ENCODE peak calls at places on chromosomes 1 and 21, in six cellular contexts. One of them, this sample, is unnamed.

GRCh38 chr1:221696740-221697461 is 45.0 kb downstream of the DUSP10 start:
- DNase-seq in GM23338: no peak
- DNase-seq in MM.1S: no peak
- DNase-seq in OCI-LY7: no peak
- DNase-seq in GM23248: no peak
- DNase-seq in PC-3: no peak
- DNase-seq in this sample: no peak

GRCh38 chr1:182442333-182442732 is 7.6 kb upstream of the RGSL1 start:
- DNase-seq in PC-3: no peak
- DNase-seq in OCI-LY7: no peak
- DNase-seq in MM.1S: no peak
- DNase-seq in GM23338: no peak
- DNase-seq in GM23248: no peak
- DNase-seq in this sample: no peak

GRCh38 chr1:41661428-41662060 is 177.1 kb upstream of the EDN2 start:
- DNase-seq in GM23248: peak; percentile 58
- DNase-seq in MM.1S: no peak
- DNase-seq in GM23338: peak; percentile 25
- DNase-seq in PC-3: no peak
- DNase-seq in OCI-LY7: no peak
- DNase-seq in this sample: no peak

GRCh38 chr1:56188216-56188615 is 391.1 kb downstream of the PLPP3 start:
- DNase-seq in GM23338: no peak
- DNase-seq in OCI-LY7: no peak
- DNase-seq in PC-3: no peak
- DNase-seq in MM.1S: no peak
- DNase-seq in GM23248: no peak
- DNase-seq in this sample: no peak

GRCh38 chr1:39332291-39332690 is 127.8 kb downstream of the MACF1 start:
- DNase-seq in MM.1S: no peak
- DNase-seq in GM23248: peak; percentile 43
- DNase-seq in PC-3: no peak
- DNase-seq in GM23338: no peak
- DNase-seq in OCI-LY7: no peak
- DNase-seq in this sample: no peak

GRCh38 chr1:76336951-76337371 is 262.4 kb downstream of the ST6GALNAC3 start:
- DNase-seq in GM23248: peak; percentile 96
- DNase-seq in GM23338: peak; percentile 39
- DNase-seq in OCI-LY7: peak; percentile 5
- DNase-seq in PC-3: no peak
- DNase-seq in MM.1S: no peak
- DNase-seq in this sample: no peak

GRCh38 chr1:23202263-23202749 is 15.0 kb downstream of the HTR1D start:
- DNase-seq in OCI-LY7: no peak
- DNase-seq in MM.1S: peak; percentile 40
- DNase-seq in GM23248: peak; percentile 61
- DNase-seq in GM23338: no peak
- DNase-seq in PC-3: peak; percentile 61
- DNase-seq in this sample: no peak

GRCh38 chr1:52551476-52552235 is 1.2 kb downstream of the TUT4 start:
- DNase-seq in OCI-LY7: peak; percentile 43
- DNase-seq in GM23338: peak; percentile 39
- DNase-seq in GM23248: peak; percentile 68
- DNase-seq in MM.1S: peak; percentile 40
- DNase-seq in PC-3: peak; percentile 51
- DNase-seq in this sample: no peak

GRCh38 chr1:20430355-20431290 is 55.4 kb downstream of the CAMK2N1 start:
- DNase-seq in GM23338: peak; percentile 87
- DNase-seq in MM.1S: no peak
- DNase-seq in PC-3: peak; percentile 47
- DNase-seq in GM23248: peak; percentile 46
- DNase-seq in OCI-LY7: peak; percentile 75
- DNase-seq in this sample: no peak

GRCh38 chr1:60813051-60813450 is 269.3 kb upstream of the NFIA start:
- DNase-seq in PC-3: no peak
- DNase-seq in OCI-LY7: no peak
- DNase-seq in MM.1S: no peak
- DNase-seq in GM23338: no peak
- DNase-seq in GM23248: no peak
- DNase-seq in this sample: no peak

GRCh38 chr1:156106624-156107488 is 7.7 kb upstream of the LMNA start:
- DNase-seq in MM.1S: no peak
- DNase-seq in GM23338: peak; percentile 92
- DNase-seq in PC-3: peak; percentile 39
- DNase-seq in GM23248: peak; percentile 77
- DNase-seq in OCI-LY7: no peak
- DNase-seq in this sample: no peak

GRCh38 chr1:10387611-10388386 is 11.1 kb upstream of the PGD start:
- DNase-seq in GM23338: peak; percentile 50
- DNase-seq in MM.1S: peak; percentile 11
- DNase-seq in GM23248: peak; percentile 67
- DNase-seq in PC-3: peak; percentile 77
- DNase-seq in OCI-LY7: peak; percentile 78
- DNase-seq in this sample: peak; percentile 63

GRCh38 chr1:227299238-227299637 is 19.1 kb downstream of the CDC42BPA start:
- DNase-seq in OCI-LY7: no peak
- DNase-seq in GM23248: peak; percentile 64
- DNase-seq in MM.1S: no peak
- DNase-seq in GM23338: no peak
- DNase-seq in PC-3: peak; percentile 49
- DNase-seq in this sample: peak; percentile 64

GRCh38 chr1:164155337-164155850 is 403.6 kb upstream of the PBX1 start:
- DNase-seq in GM23248: no peak
- DNase-seq in GM23338: no peak
- DNase-seq in PC-3: no peak
- DNase-seq in MM.1S: no peak
- DNase-seq in OCI-LY7: no peak
- DNase-seq in this sample: no peak

GRCh38 chr1:162193201-162193600 is 123.7 kb downstream of the NOS1AP start:
- DNase-seq in PC-3: no peak
- DNase-seq in GM23338: no peak
- DNase-seq in OCI-LY7: no peak
- DNase-seq in MM.1S: no peak
- DNase-seq in GM23248: no peak
- DNase-seq in this sample: no peak

GRCh38 chr1:205961405-205961804 is 18.1 kb upstream of the SLC26A9 start:
- DNase-seq in GM23338: no peak
- DNase-seq in GM23248: peak; percentile 45
- DNase-seq in OCI-LY7: no peak
- DNase-seq in MM.1S: peak; percentile 46
- DNase-seq in PC-3: no peak
- DNase-seq in this sample: peak; percentile 39

GRCh38 chr1:181112071-181112929 is 23.8 kb downstream of the IER5 start:
- DNase-seq in GM23248: peak; percentile 99
- DNase-seq in PC-3: peak; percentile 97
- DNase-seq in GM23338: no peak
- DNase-seq in OCI-LY7: no peak
- DNase-seq in MM.1S: no peak
- DNase-seq in this sample: peak; percentile 94

GRCh38 chr1:226064168-226064815 is 1.8 kb downstream of the H3-3A start:
- DNase-seq in PC-3: peak; percentile 57
- DNase-seq in MM.1S: peak; percentile 42
- DNase-seq in GM23338: no peak
- DNase-seq in GM23248: peak; percentile 53
- DNase-seq in OCI-LY7: peak; percentile 45
- DNase-seq in this sample: no peak

GRCh38 chr1:57572016-57572415 is 148.2 kb upstream of the DAB1 start:
- DNase-seq in PC-3: no peak
- DNase-seq in GM23338: no peak
- DNase-seq in GM23248: no peak
- DNase-seq in MM.1S: peak; percentile 77
- DNase-seq in OCI-LY7: no peak
- DNase-seq in this sample: no peak

GRCh38 chr1:228206582-228207351 is 1.1 kb upstream of the OBSCN start:
- DNase-seq in OCI-LY7: no peak
- DNase-seq in GM23338: no peak
- DNase-seq in MM.1S: no peak
- DNase-seq in GM23248: no peak
- DNase-seq in PC-3: no peak
- DNase-seq in this sample: no peak

GRCh38 chr1:234214129-234214910 is 158.9 kb upstream of the COA6 start:
- DNase-seq in OCI-LY7: no peak
- DNase-seq in MM.1S: no peak
- DNase-seq in GM23338: peak; percentile 74
- DNase-seq in GM23248: peak; percentile 63
- DNase-seq in PC-3: peak; percentile 54
- DNase-seq in this sample: no peak

GRCh38 chr1:234214911-234215892 is 158.1 kb upstream of the COA6 start:
- DNase-seq in GM23338: peak; percentile 76
- DNase-seq in MM.1S: no peak
- DNase-seq in PC-3: no peak
- DNase-seq in OCI-LY7: no peak
- DNase-seq in GM23248: no peak
- DNase-seq in this sample: peak; percentile 78

GRCh38 chr1:234212764-234213406 is 160.4 kb upstream of the COA6 start:
- DNase-seq in PC-3: peak; percentile 73
- DNase-seq in MM.1S: peak; percentile 39
- DNase-seq in GM23248: peak; percentile 53
- DNase-seq in GM23338: peak; percentile 84
- DNase-seq in OCI-LY7: peak; percentile 15
- DNase-seq in this sample: no peak

GRCh38 chr1:234216116-234216703 is 157.0 kb upstream of the COA6 start:
- DNase-seq in MM.1S: peak; percentile 21
- DNase-seq in OCI-LY7: no peak
- DNase-seq in PC-3: no peak
- DNase-seq in GM23338: no peak
- DNase-seq in GM23248: no peak
- DNase-seq in this sample: no peak

DNA sequence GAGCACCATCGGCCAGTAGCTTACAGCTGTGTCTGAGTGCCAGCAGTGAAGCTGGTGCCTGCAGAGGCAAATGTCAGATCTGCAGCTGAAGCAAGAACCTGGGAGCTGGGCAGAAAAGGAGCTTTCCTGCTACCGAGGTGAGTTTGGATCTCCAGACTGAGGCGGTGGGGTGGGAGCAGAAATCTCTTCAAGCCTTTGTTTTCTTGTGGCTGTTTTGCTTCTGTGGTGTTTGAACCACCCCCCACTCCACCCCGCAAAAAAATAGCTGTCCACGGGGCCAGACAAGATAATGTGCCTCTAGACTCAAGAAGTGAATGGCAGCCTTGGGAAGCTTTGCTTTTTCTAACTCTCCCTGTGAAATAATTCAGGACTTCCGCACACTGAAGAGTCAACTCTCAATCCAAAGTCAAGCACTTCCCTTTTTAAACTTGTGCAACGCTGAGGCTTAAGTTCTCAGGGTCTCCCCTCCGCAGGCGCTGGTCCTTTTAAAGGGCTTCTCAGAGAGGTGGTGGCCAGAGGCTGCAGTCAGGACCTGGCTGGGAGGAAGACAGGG is 159.6 kb upstream of the COA6 start:
- DNase-seq in PC-3: no peak
- DNase-seq in MM.1S: no peak
- DNase-seq in OCI-LY7: no peak
- DNase-seq in GM23338: no peak
- DNase-seq in GM23248: peak; percentile 28
- DNase-seq in this sample: no peak
- H3K9me2 ChIP-seq in PC-3: no peaks in the 10 kb centered on the region
- H3K9me2 ChIP-seq in MM.1S: no peaks in the 10 kb centered on the region
- H3K9me2 ChIP-seq in OCI-LY7: no peaks in the 10 kb centered on the region
- H3K9me2 ChIP-seq in GM23338: no peaks in the 10 kb centered on the region
- H3K9me2 ChIP-seq in GM23248: no peaks in the 10 kb centered on the region
- H3K9me2 ChIP-seq in this sample: no peaks in the 10 kb centered on the region

GRCh38 chr1:85237613-85238012 is 21.8 kb downstream of the C1orf52 start:
- DNase-seq in PC-3: no peak
- DNase-seq in GM23338: no peak
- DNase-seq in GM23248: no peak
- DNase-seq in OCI-LY7: no peak
- DNase-seq in MM.1S: no peak
- DNase-seq in this sample: no peak
- H3K27ac ChIP-seq in PC-3: no peak overlapping the region
- H3K27ac ChIP-seq in GM23338: no peak overlapping the region
- H3K27ac ChIP-seq in GM23248: no peak overlapping the region
- H3K27ac ChIP-seq in OCI-LY7: no peak overlapping the region
- H3K27ac ChIP-seq in MM.1S: no peak overlapping the region
- H3K27ac ChIP-seq in this sample: no peak overlapping the region

GRCh38 chr21:41369915-41370839 is 8.3 kb downstream of the MX2 start:
- DNase-seq in GM23248: no peak
- DNase-seq in PC-3: no peak
- DNase-seq in GM23338: peak; percentile 36
- DNase-seq in OCI-LY7: no peak
- DNase-seq in MM.1S: no peak
- DNase-seq in this sample: no peak

GRCh38 chr21:41366522-41367151 is 4.8 kb downstream of the MX2 start:
- DNase-seq in PC-3: peak; percentile 89
- DNase-seq in MM.1S: no peak
- DNase-seq in GM23248: peak; percentile 50
- DNase-seq in OCI-LY7: peak; percentile 28
- DNase-seq in GM23338: no peak
- DNase-seq in this sample: peak; percentile 94

GRCh38 chr21:41367598-41368360 is 6.0 kb downstream of the MX2 start:
- DNase-seq in PC-3: no peak
- DNase-seq in OCI-LY7: peak; percentile 90
- DNase-seq in MM.1S: no peak
- DNase-seq in GM23338: no peak
- DNase-seq in GM23248: no peak
- DNase-seq in this sample: no peak

GRCh38 chr21:41369105-41369914 is 7.5 kb downstream of the MX2 start:
- DNase-seq in GM23248: peak; percentile 19
- DNase-seq in OCI-LY7: peak; percentile 71
- DNase-seq in GM23338: peak; percentile 83
- DNase-seq in PC-3: no peak
- DNase-seq in MM.1S: no peak
- DNase-seq in this sample: no peak

DNA sequence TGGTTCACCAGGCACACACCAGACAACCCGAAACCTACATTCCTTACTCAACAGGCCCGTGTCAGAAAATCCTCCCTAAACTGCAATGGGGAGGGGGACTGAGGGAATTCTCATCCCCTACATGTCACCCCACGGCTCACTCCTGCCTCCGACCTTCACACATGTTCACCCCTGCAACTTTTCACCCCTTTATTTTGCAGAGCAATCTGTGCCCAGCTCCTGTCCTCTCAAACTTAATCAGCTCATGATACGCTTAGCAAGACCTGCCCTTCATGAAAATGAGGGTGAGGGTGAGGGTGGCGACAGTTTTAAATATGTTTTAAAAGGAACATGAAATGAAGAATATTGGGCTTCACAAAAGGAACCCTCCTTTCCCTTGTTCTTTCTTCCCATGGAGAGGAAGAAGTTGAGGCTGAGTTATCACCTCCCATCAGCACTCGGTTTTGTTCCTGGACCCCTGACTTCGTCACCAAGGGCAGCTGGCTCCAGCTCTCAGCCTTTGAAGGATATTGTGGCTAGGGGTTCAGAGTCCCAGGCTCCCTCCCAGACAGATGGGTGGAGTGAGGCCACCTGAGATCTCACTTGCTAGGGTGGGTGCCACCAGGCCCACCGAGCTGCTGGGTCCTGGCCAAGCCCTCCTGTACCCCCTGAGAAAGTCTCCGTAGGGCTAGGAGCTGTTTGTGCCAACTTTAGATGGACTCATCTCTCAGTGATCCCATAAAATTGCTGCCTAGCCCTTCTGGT is 6.7 kb downstream of the MX2 start:
- DNase-seq in GM23248: no peak
- DNase-seq in PC-3: no peak
- DNase-seq in MM.1S: no peak
- DNase-seq in OCI-LY7: peak; percentile 52
- DNase-seq in GM23338: no peak
- DNase-seq in this sample: no peak
- H3K4me3 ChIP-seq in GM23248: no peak overlapping the region
- H3K4me3 ChIP-seq in PC-3: no peak overlapping the region
- H3K4me3 ChIP-seq in MM.1S: no peak overlapping the region
- H3K4me3 ChIP-seq in OCI-LY7: peak overlapping the region; percentile 59
- H3K4me3 ChIP-seq in GM23338: peak overlapping the region; percentile 67
- H3K4me3 ChIP-seq in this sample: no peak overlapping the region

GRCh38 chr1:1957533-1957961 is 38.5 kb upstream of the TMEM52 start:
- DNase-seq in GM23248: no peak
- DNase-seq in PC-3: no peak
- DNase-seq in OCI-LY7: no peak
- DNase-seq in GM23338: no peak
- DNase-seq in MM.1S: no peak
- DNase-seq in this sample: no peak
- H3K9me2 ChIP-seq in GM23248: no peaks in the 10 kb centered on the region
- H3K9me2 ChIP-seq in PC-3: no peaks in the 10 kb centered on the region
- H3K9me2 ChIP-seq in OCI-LY7: no peaks in the 10 kb centered on the region
- H3K9me2 ChIP-seq in GM23338: no peaks in the 10 kb centered on the region
- H3K9me2 ChIP-seq in MM.1S: no peaks in the 10 kb centered on the region
- H3K9me2 ChIP-seq in this sample: no peaks in the 10 kb centered on the region

This sample was measured in PC-9.